ENCODE peak calls at places on chromosomes 3 and 15, in six cellular contexts. K is right cardiac atrium; E is cardiac septum; J is activated CD4-positive, alpha-beta T cell treated with anti-CD3 and anti-CD28 coated beads, Interleukin-2, amount 50 U/mL, for 1 hour; M is ascending aorta; O is bronchial epithelial cell. P is an unnamed sample.
A peak's percentile ranks its signal among the peaks of the same experiment; 100 is the strongest.

GRCh38 chr3:176106380-176106779 is 1090.9 kb downstream of the TBL1XR1 start:
- DNase-seq in K (no peak), E (no peak), J (no peak), M (no peak), O (no peak), P (no peak)

GRCh38 chr15:78996876-78997275 is 52.0 kb upstream of the CTSH start:
- DNase-seq in K (no peak), E (no peak), J (no peak), M (no peak), O (peak; percentile 12), P (no peak)

GRCh38 chr15:83090465-83090864 is 17.0 kb upstream of the TM6SF1 start:
- DNase-seq in K (no peak), E (no peak), J (no peak), M (no peak), O (no peak), P (no peak)

GRCh38 chr3:46713898-46714552 is 3.6 kb downstream of the PRSS50 start:
- DNase-seq in K (no peak), E (peak; percentile 70), J (no peak), M (no peak), O (peak; percentile 88), P (peak; percentile 24)

GRCh38 chr3:115698851-115699535 is 75.7 kb downstream of the GAP43 start:
- DNase-seq in K (no peak), E (no peak), J (no peak), M (no peak), O (peak; percentile 26), P (peak; percentile 46)

GRCh38 chr3:119810018-119810435 is 28.1 kb downstream of the NR1I2 start:
- DNase-seq in K (peak; percentile 27), E (no peak), J (peak; percentile 47), M (no peak), O (peak; percentile 15), P (peak; percentile 48)

GRCh38 chr3:30002782-30003181 is 603.6 kb upstream of the TGFBR2 start:
- DNase-seq in K (no peak), E (no peak), J (no peak), M (no peak), O (no peak), P (no peak)

GRCh38 chr3:184733181-184733580 is 21.3 kb upstream of the MAGEF1 start:
- DNase-seq in K (no peak), E (no peak), J (no peak), M (no peak), O (peak; percentile 59), P (no peak)

GRCh38 chr3:189270248-189270832 is 98.6 kb downstream of the TPRG1 start:
- DNase-seq in K (peak; percentile 30), E (no peak), J (peak; percentile 30), M (no peak), O (peak; percentile 94), P (peak; percentile 74)

GRCh38 chr3:106018111-106018510 is 149.3 kb upstream of the CBLB start:
- DNase-seq in K (no peak), E (no peak), J (no peak), M (no peak), O (no peak), P (no peak)

GRCh38 chr15:44033894-44034293 is 161.2 kb downstream of the FRMD5 start:
- DNase-seq in K (no peak), E (no peak), J (no peak), M (no peak), O (peak; percentile 42), P (no peak)

GRCh38 chr3:16377196-16377595 is 112.2 kb downstream of the OXNAD1 start:
- DNase-seq in K (no peak), E (no peak), J (no peak), M (no peak), O (no peak), P (no peak)

GRCh38 chr3:15638891-15639262 is 37.3 kb downstream of the BTD start:
- DNase-seq in K (no peak), E (no peak), J (no peak), M (no peak), O (no peak), P (no peak)

GRCh38 chr15:90015749-90016148 is 14.6 kb downstream of the ZNF710 start:
- DNase-seq in K (no peak), E (no peak), J (no peak), M (no peak), O (peak; percentile 40), P (no peak)

GRCh38 chr3:50671331-50671730 is 3.4 kb upstream of the DOCK3 start:
- DNase-seq in K (no peak), E (no peak), J (no peak), M (no peak), O (peak; percentile 55), P (no peak)

GRCh38 chr3:46682156-46682555 is 11.3 kb downstream of the ALS2CL start:
- DNase-seq in K (no peak), E (no peak), J (no peak), M (no peak), O (no peak), P (no peak)

GRCh38 chr15:75705854-75706681 is 6.6 kb downstream of the CSPG4 start:
- DNase-seq in K (no peak), E (no peak), J (no peak), M (no peak), O (no peak), P (no peak)

P was measured in head of caudate nucleus.